ENCODE peak calls at places on chromosomes 7 and 10, in five cellular contexts. K, R, B, O and Q are unnamed samples.

GRCh38 chr7:158846304-158846703 is 10.1 kb upstream of the DYNC2I1 start:
- DNase-seq in K (no peak), R (no peak), B (no peak), O (no peak), Q (no peak)

GRCh38 chr10:30774281-30774680 is 144.7 kb upstream of the LYZL2 start:
- DNase-seq in K (no peak), R (no peak), B (no peak), O (no peak), Q (no peak)

GRCh38 chr10:18279202-18279601 is 139.0 kb downstream of the CACNB2 start:
- DNase-seq in K (no peak), R (no peak), B (no peak), O (no peak), Q (no peak)

GRCh38 chr7:50446542-50446960 is 3.6 kb downstream of the FIGNL1 start:
- DNase-seq in K (no peak), R (no peak), B (no peak), O (no peak), Q (no peak)

GRCh38 chr7:105279688-105280007 is 109.1 kb downstream of the SRPK2 start:
- DNase-seq in K (no peak), R (no peak), B (no peak), O (no peak), Q (no peak)

GRCh38 chr7:149882264-149883048 is 8.7 kb downstream of the ATP6V0E2 start:
- DNase-seq in K (no peak), R (no peak), B (no peak), O (no peak), Q (no peak)

GRCh38 chr10:36344240-36344639 is 702.1 kb upstream of the FZD8 start:
- DNase-seq in K (no peak), R (no peak), B (no peak), O (no peak), Q (no peak)

GRCh38 chr10:88971668-88972067 is 18.9 kb upstream of the FAS start:
- DNase-seq in K (no peak), R (no peak), B (no peak), O (no peak), Q (no peak)

GRCh38 chr10:67242531-67242930 is 316.7 kb downstream of the LRRTM3 start:
- DNase-seq in K (no peak), R (no peak), B (no peak), O (no peak), Q (no peak)

GRCh38 chr10:73871915-73872710 is 2.2 kb downstream of the CAMK2G start:
- DNase-seq in K (peak), R (no peak), B (no peak), O (no peak), Q (no peak)

GRCh38 chr7:29145553-29146081 is 720 bp downstream of the CPVL start:
- DNase-seq in K (no peak), R (no peak), B (no peak), O (no peak), Q (no peak)

GRCh38 chr10:110042891-110043290 is 35.1 kb downstream of the ADD3 start:
- DNase-seq in K (no peak), R (no peak), B (no peak), O (no peak), Q (no peak)

GRCh38 chr10:44965651-44966097 is 6.1 kb downstream of the RASSF4 start:
- DNase-seq in K (no peak), R (peak), B (peak), O (no peak), Q (no peak)

GRCh38 chr7:5831196-5831595 is 49.4 kb upstream of the OCM start:
- DNase-seq in K (no peak), R (no peak), B (no peak), O (no peak), Q (no peak)

GRCh38 chr7:21064698-21065648 is 278.3 kb upstream of the SP8 start:
- DNase-seq in K (no peak), R (no peak), B (no peak), O (no peak), Q (no peak)

GRCh38 chr10:44742169-44742732 is 168.9 kb upstream of the TMEM72 start:
- DNase-seq in K (no peak), R (no peak), B (no peak), O (no peak), Q (no peak)

GRCh38 chr10:49010295-49010694 is 70.7 kb upstream of the LRRC18 start:
- DNase-seq in K (no peak), R (no peak), B (no peak), O (no peak), Q (peak)

GRCh38 chr10:131216681-131217230 is 94.8 kb downstream of the TCERG1L start:
- DNase-seq in K (peak), R (no peak), B (no peak), O (no peak), Q (no peak)

GRCh38 chr7:47392241-47392759 is 189.6 kb downstream of the TNS3 start:
- DNase-seq in K (no peak), R (peak), B (no peak), O (peak), Q (peak)

GRCh38 chr7:50423860-50424259 is 26.3 kb downstream of the FIGNL1 start:
- DNase-seq in K (no peak), R (no peak), B (no peak), O (no peak), Q (no peak)

GRCh38 chr10:116960066-116960465 is 44.9 kb downstream of the SHTN1 start:
- DNase-seq in K (no peak), R (no peak), B (no peak), O (no peak), Q (no peak)

GRCh38 chr7:84009051-84009450 is 185.5 kb downstream of the SEMA3A start:
- DNase-seq in K (no peak), R (no peak), B (no peak), O (no peak), Q (no peak)

GRCh38 chr7:26656735-26657134 is 207.7 kb downstream of the SKAP2 start:
- DNase-seq in K (no peak), R (no peak), B (no peak), O (no peak), Q (no peak)

GRCh38 chr10:2949948-2950354 is 117.4 kb upstream of the PFKP start:
- DNase-seq in K (no peak), R (no peak), B (peak), O (no peak), Q (no peak)

GRCh38 chr7:120030871-120031270 is 242.1 kb upstream of the KCND2 start:
- DNase-seq in K (no peak), R (no peak), B (no peak), O (no peak), Q (no peak)

GRCh38 chr10:119803264-119803663 is 69.4 kb downstream of the MCMBP start:
- DNase-seq in K (no peak), R (no peak), B (no peak), O (no peak), Q (no peak)

GRCh38 chr7:68014031-68014774 is 1017.6 kb downstream of the TYW1 start:
- DNase-seq in K (no peak), R (no peak), B (no peak), O (no peak), Q (no peak)

GRCh38 chr10:48801026-48801425 is 116.4 kb downstream of the WDFY4 start:
- DNase-seq in K (no peak), R (no peak), B (no peak), O (no peak), Q (no peak)

GRCh38 chr10:46022978-46023702 is 7.3 kb downstream of the NCOA4 start:
- DNase-seq in K (peak), R (peak), B (peak), O (peak), Q (peak)

GRCh38 chr10:32938554-32939061 is 19.4 kb downstream of the ITGB1 start:
- DNase-seq in K (no peak), R (no peak), B (peak), O (no peak), Q (peak)

GRCh38 chr7:30933124-30933893 is 21.7 kb downstream of the AQP1 start:
- DNase-seq in K (peak), R (no peak), B (peak), O (peak), Q (no peak)

GRCh38 chr10:6674282-6674681 is 94.2 kb upstream of the PRKCQ start:
- DNase-seq in K (no peak), R (no peak), B (no peak), O (no peak), Q (no peak)

GRCh38 chr7:55185321-55185802 is 166.5 kb downstream of the EGFR start:
- DNase-seq in K (no peak), R (no peak), B (no peak), O (no peak), Q (no peak)

GRCh38 chr7:116777613-116778380 is 84.6 kb upstream of the CAPZA2 start:
- DNase-seq in K (no peak), R (no peak), B (no peak), O (no peak), Q (no peak)

GRCh38 chr10:11345224-11346054 is 266.0 kb downstream of the USP6NL start:
- DNase-seq in K (no peak), R (no peak), B (no peak), O (no peak), Q (no peak)

GRCh38 chr7:76063114-76063513 is 15.2 kb downstream of the MDH2 start:
- DNase-seq in K (no peak), R (no peak), B (no peak), O (no peak), Q (no peak)
- H3K27ac ChIP-seq in K (no peak), R (no peak), B (no peak), O (no peak), Q (no peak)

DNA sequence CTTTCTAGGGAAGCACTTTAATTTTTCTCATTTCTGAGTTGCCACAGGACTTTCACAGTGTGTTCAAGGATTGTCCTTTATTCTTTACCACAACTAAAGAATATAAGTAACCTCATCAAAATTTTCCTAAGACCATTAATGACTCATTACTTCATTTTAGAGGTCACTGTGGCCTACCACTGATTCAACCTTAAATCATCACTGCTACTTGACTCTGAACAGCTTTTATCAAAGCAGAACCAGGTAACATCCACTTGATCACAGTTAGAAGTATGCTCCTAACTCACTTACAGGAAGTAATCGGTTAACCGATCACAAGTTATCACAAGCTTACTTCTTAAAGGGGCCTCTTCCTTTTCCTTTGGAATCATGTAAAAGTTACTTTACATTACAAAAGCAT is 39.8 kb upstream of the PDK4 start:
- DNase-seq in K (no peak), R (no peak), B (no peak), O (no peak), Q (no peak)
- H3K27ac ChIP-seq in K (no peak), R (no peak), B (no peak), O (no peak), Q (no peak)

GRCh38 chr10:60291354-60291930 is 98.2 kb downstream of the ANK3 start:
- DNase-seq in K (no peak), R (no peak), B (no peak), O (no peak), Q (no peak)
- H3K27ac ChIP-seq in K (no peak), R (no peak), B (no peak), O (no peak), Q (no peak)

GRCh38 chr7:4166340-4166739 is 515.8 kb upstream of the FOXK1 start:
- DNase-seq in K (no peak), R (no peak), B (no peak), O (no peak), Q (no peak)

GRCh38 chr7:4166807-4167206 is 515.3 kb upstream of the FOXK1 start:
- DNase-seq in K (no peak), R (no peak), B (no peak), O (no peak), Q (no peak)

GRCh38 chr7:4162845-4163564 is 519.1 kb upstream of the FOXK1 start:
- DNase-seq in K (no peak), R (peak), B (no peak), O (no peak), Q (no peak)

GRCh38 chr7:4164556-4164955 is 517.5 kb upstream of the FOXK1 start:
- DNase-seq in K (no peak), R (no peak), B (no peak), O (no peak), Q (no peak)

DNA sequence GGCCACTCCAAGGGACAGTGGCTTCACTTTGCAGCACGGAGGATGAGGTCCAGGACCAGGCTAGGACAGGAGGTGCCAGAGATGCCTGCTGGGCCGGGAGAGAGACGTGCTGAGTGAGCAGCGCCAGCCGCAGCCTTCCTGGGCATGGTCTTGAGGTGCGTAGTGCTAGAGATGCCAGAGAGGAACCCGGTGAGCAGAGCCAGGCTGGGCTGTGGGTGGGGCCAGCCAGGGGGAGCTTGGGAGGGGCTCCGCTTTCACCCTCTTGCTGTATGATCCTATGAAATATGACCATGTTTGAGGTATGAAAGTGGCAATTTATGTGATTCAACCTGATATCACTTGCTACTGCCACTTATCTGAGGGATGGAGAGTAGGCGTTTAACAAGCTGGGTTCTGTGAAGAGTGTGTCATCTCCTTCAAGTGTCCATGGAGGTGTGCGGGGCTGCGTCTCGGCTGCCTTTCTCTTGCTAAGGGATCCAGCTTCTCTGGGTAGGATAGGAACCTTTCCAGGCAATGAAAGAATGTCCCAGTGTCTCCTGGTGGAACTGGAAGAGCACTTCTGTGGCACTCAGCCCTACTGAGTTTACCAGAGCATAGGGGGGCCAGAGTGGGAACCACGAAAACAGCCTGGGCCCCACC is 518.4 kb upstream of the FOXK1 start:
- DNase-seq in K (no peak), R (no peak), B (no peak), O (no peak), Q (no peak)
- H3K27ac ChIP-seq in K (no peak), R (no peak), B (no peak), O (no peak), Q (no peak)

GRCh38 chr10:79615577-79615976 is 4.8 kb downstream of the SFTPA1 start:
- DNase-seq in K (no peak), R (no peak), B (no peak), O (no peak), Q (no peak)

GRCh38 chr10:79608505-79609375 is 2.0 kb upstream of the SFTPA1 start:
- DNase-seq in K (peak), R (no peak), B (no peak), O (no peak), Q (no peak)

GRCh38 chr10:79605308-79605707 is 5.4 kb upstream of the SFTPA1 start:
- DNase-seq in K (no peak), R (no peak), B (no peak), O (no peak), Q (no peak)

DNA sequence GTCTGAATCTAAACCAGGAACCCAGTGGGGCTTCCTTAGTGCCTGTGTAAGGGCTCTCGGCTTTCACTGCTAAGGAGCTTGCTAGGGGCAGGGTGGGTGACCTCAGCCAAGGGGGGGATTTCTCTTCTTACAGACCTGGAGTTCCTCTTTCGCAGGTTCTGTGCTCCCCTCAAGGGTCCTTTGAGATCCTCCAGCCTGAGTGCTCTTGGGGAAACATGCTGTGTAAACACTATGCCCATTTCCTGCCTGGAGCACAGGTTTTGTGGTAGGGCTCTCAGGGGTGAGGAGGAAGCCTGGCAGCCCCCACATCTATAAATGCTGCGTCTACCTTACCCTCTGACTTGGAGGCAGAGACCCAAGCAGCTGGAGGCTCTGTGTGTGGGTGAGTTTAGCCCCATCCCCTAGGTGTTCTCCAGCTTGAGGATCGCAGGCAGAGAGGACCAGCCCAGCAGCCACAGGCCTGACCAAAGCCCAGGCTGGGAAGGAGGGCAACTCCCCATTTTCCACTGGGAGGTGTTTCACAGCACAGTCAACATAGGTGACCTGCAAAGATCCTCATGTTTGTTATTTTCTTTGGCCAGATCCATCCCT is at the start of gene SFTPA1:
- DNase-seq in K (no peak), R (no peak), B (no peak), O (no peak), Q (no peak)
- H3K27ac ChIP-seq in K (no peak), R (no peak), B (no peak), O (no peak), Q (no peak)

GRCh38 chr10:129241461-129241860 is 225.6 kb upstream of the MGMT start:
- DNase-seq in K (no peak), R (no peak), B (no peak), O (no peak), Q (no peak)

GRCh38 chr10:129244757-129245156 is 222.3 kb upstream of the MGMT start:
- DNase-seq in K (no peak), R (no peak), B (no peak), O (no peak), Q (no peak)

DNA sequence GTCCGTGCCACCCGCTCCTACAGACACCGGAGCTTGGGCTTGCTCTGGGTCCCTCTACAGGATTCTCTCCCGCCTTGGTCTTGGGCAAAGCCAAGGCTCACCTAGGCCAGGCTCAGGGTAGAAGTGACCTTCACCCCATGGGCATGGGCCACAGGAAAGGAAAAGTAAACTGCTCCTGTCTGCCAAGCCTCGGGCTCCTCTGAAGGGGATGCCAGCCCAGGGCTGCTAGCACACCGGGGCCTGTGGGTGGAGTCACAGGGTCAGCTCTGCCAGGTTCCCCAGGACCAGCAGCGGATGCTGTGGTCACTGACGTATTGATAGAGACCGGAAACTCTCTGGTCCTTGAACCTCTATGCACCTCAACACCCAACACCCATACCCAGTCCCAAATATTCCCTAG is 222.7 kb upstream of the MGMT start:
- DNase-seq in K (no peak), R (no peak), B (no peak), O (no peak), Q (no peak)
- H3K27ac ChIP-seq in K (no peak), R (no peak), B (no peak), O (no peak), Q (no peak)

GRCh38 chr10:22927163-22927562 is 690 bp upstream of the ARMC3 start:
- DNase-seq in K (no peak), R (no peak), B (no peak), O (no peak), Q (no peak)
- H3K27ac ChIP-seq in K (no peak), R (no peak), B (no peak), O (no peak), Q (peak)

GRCh38 chr10:71693377-71693776 is 26.2 kb downstream of the C10orf105 start:
- DNase-seq in K (no peak), R (no peak), B (no peak), O (no peak), Q (no peak)

GRCh38 chr10:71694039-71694471 is 25.5 kb downstream of the C10orf105 start:
- DNase-seq in K (no peak), R (no peak), B (no peak), O (no peak), Q (no peak)

GRCh38 chr10:71692598-71693307 is 26.8 kb downstream of the C10orf105 start:
- DNase-seq in K (no peak), R (no peak), B (no peak), O (no peak), Q (no peak)

GRCh38 chr10:71695502-71696476 is 23.8 kb downstream of the C10orf105 start:
- DNase-seq in K (no peak), R (no peak), B (no peak), O (no peak), Q (no peak)

GRCh38 chr10:71694567-71694968 is 25.0 kb downstream of the C10orf105 start:
- DNase-seq in K (no peak), R (no peak), B (no peak), O (peak), Q (no peak)
- H3K27ac ChIP-seq in K (peak), R (no peak), B (no peak), O (no peak), Q (no peak)

GRCh38 chr10:77164616-77165311 is 472.8 kb downstream of the KCNMA1 start:
- DNase-seq in K (no peak), R (no peak), B (no peak), O (no peak), Q (no peak)

GRCh38 chr10:77163670-77164348 is 473.8 kb downstream of the KCNMA1 start:
- DNase-seq in K (peak), R (peak), B (peak), O (peak), Q (no peak)

GRCh38 chr10:77165445-77166316 is 471.9 kb downstream of the KCNMA1 start:
- DNase-seq in K (no peak), R (no peak), B (peak), O (no peak), Q (peak)

GRCh38 chr10:77160679-77161078 is 476.9 kb downstream of the KCNMA1 start:
- DNase-seq in K (no peak), R (no peak), B (no peak), O (no peak), Q (no peak)

GRCh38 chr10:77162697-77163096 is 474.9 kb downstream of the KCNMA1 start:
- DNase-seq in K (no peak), R (no peak), B (no peak), O (no peak), Q (no peak)
- H3K27ac ChIP-seq in K (no peak), R (no peak), B (no peak), O (no peak), Q (no peak)